ENCODE peak calls at places on chromosomes 4 and X, in six cellular contexts. B, A, S, K, U and Y are unnamed samples.

GRCh38 chr4:14787894-14788293 is 214.4 kb upstream of the CPEB2 start:
- DNase-seq in K (peak), S (peak), U (no peak), B (no peak), A (peak), Y (peak)

GRCh38 chr4:100547541-100548208 is 29.9 kb upstream of the EMCN start:
- DNase-seq in B (no peak), A (no peak), K (no peak), U (no peak), S (no peak), Y (no peak)

GRCh38 chr4:176319704-176320339 is at the start of gene SPCS3:
- DNase-seq in A (peak), S (peak), K (peak), U (peak), B (peak), Y (peak)

GRCh38 chr4:35300996-35301774 is 943.1 kb downstream of the ARAP2 start:
- DNase-seq in U (peak), A (no peak), K (no peak), S (no peak), B (no peak), Y (no peak)

GRCh38 chr4:148431401-148431800 is 10.8 kb downstream of the NR3C2 start:
- DNase-seq in U (no peak), A (no peak), B (no peak), K (no peak), S (no peak), Y (no peak)

GRCh38 chrX:23773601-23774175 is 9.3 kb upstream of the SAT1 start:
- DNase-seq in U (no peak), S (no peak), K (no peak), B (no peak), A (peak), Y (peak)

GRCh38 chrX:56798866-56799864 is 70.1 kb downstream of the NBDY start:
- DNase-seq in K (no peak), U (no peak), B (no peak), A (no peak), S (no peak), Y (peak)

GRCh38 chr4:157043131-157043530 is 32.8 kb upstream of the GLRB start:
- DNase-seq in K (peak), B (peak), S (peak), U (peak), A (peak), Y (no peak)

GRCh38 chr4:15963568-15963967 is 593 bp upstream of the FGFBP2 start:
- DNase-seq in A (no peak), U (no peak), K (no peak), S (no peak), B (no peak), Y (no peak)

GRCh38 chrX:47091149-47091775 is 13.0 kb downstream of the RGN start:
- DNase-seq in K (peak), A (no peak), S (no peak), B (peak), U (peak), Y (no peak)

GRCh38 chr4:73070072-73070385 is 513 bp upstream of the COX18 start:
- DNase-seq in S (no peak), A (no peak), U (no peak), B (no peak), K (no peak), Y (no peak)

GRCh38 chr4:57763070-57763469 is 652.9 kb upstream of the IGFBP7 start:
- DNase-seq in K (no peak), A (no peak), B (no peak), U (no peak), S (no peak), Y (no peak)

GRCh38 chrX:63920875-63921274 is 135.9 kb upstream of the ARHGEF9 start:
- DNase-seq in A (no peak), K (no peak), S (no peak), U (no peak), B (no peak), Y (peak)

GRCh38 chrX:19627081-19627480 is 111.8 kb upstream of the MAP3K15 start:
- DNase-seq in A (no peak), S (peak), B (no peak), K (peak), U (no peak), Y (no peak)

GRCh38 chr4:186724048-186724860 is 598 bp upstream of the FAT1 start:
- DNase-seq in U (peak), K (peak), S (peak), B (peak), A (no peak), Y (no peak)

DNA sequence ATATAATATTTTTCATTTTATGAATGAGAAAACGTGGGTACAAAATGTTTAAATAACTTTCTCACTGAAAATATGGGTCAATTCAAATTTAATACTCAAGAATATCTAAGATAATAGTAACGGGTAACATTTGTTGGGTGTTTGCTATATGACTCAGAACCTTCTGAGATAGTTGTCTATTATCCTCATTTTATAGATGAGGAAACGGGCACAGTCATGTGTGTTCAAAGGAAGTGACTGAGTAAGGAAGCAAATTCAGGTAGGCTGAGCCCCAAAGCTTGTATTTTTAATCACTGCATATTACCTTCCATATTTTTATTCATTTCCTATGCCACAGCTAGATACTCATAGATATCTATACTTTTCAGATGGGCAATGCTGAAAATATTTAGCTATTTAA is 12.2 kb upstream of the CAMK2D start:
- DNase-seq in B (no peak), S (no peak), U (no peak), A (no peak), K (no peak), Y (no peak)
- H3K4me3 ChIP-seq in B (no peak), S (no peak), U (no peak), A (no peak), K (no peak), Y (no peak)

GRCh38 chr4:60422440-60422839 is 777.7 kb upstream of the ADGRL3 start:
- DNase-seq in U (no peak), B (no peak), K (no peak), S (no peak), A (no peak), Y (no peak)
- H2AFZ ChIP-seq in U (peak), B (no peak), K (no peak), S (no peak), A (no peak), Y (no peak)

GRCh38 chr4:105058177-105058812 is 88.4 kb upstream of the TET2 start:
- DNase-seq in U (no peak), S (no peak), B (peak), A (no peak), K (peak), Y (no peak)

GRCh38 chr4:105059337-105059736 is 87.3 kb upstream of the TET2 start:
- DNase-seq in S (no peak), A (no peak), U (no peak), K (peak), B (peak), Y (no peak)

GRCh38 chr4:105061136-105061696 is 85.5 kb upstream of the TET2 start:
- DNase-seq in B (peak), A (peak), S (no peak), K (peak), U (peak), Y (peak)

GRCh38 chr4:105061720-105062119 is 85.0 kb upstream of the TET2 start:
- DNase-seq in S (no peak), K (no peak), U (no peak), B (no peak), A (no peak), Y (no peak)

GRCh38 chr4:105060628-105061027 is 86.0 kb upstream of the TET2 start:
- DNase-seq in U (no peak), A (no peak), K (peak), B (peak), S (no peak), Y (peak)
- H3K9ac ChIP-seq in U (no peak), A (no peak), K (no peak), B (no peak), S (no peak), Y (no peak)

DNA sequence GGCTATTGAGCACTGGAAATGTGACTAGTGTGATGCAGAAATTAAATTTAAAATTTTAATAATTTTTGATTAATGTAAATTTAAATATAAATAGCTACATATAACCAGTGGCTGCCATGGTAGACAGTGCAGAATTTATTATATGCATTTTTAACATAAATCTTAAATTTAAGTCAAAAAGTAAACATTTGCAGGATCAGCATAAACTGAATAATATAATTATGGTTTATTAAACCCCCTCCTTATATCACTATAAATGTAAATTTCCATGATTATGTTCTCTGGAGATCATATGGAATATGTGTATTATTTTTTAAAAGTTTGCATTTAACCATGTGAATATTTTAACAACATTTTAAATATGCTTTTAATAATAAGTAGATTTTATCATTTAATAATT is 155.8 kb downstream of the TEX13C start:
- DNase-seq in B (no peak), K (no peak), S (no peak), U (no peak), A (no peak), Y (no peak)
- H3K4me3 ChIP-seq in B (no peak), K (no peak), S (no peak), U (no peak), A (no peak), Y (no peak)

GRCh38 chr4:74311696-74312313 is 3.5 kb downstream of the EPGN start:
- DNase-seq in K (peak), U (peak), S (peak), B (peak), A (peak), Y (peak)
- H2AFZ ChIP-seq in K (no peak), U (no peak), S (no peak), B (no peak), A (no peak), Y (no peak)